ENCODE peak calls at places on chromosomes 13 and 19, in five cellular contexts. O is neuronal stem cell, A is mammary epithelial cell, Z is astrocyte, U is fibroblast of lung. T is an unnamed sample.

GRCh38 chr13:74135306-74136088 is 1.3 kb upstream of the KLF12 start:
- DNase-seq in A (peak; percentile 84), Z (peak; percentile 67), O (peak; percentile 78), U (peak; percentile 77), T (peak; percentile 93)

GRCh38 chr19:54121259-54121658 is 5.7 kb downstream of the PRPF31 start:
- DNase-seq in U (no peak), Z (no peak), A (no peak), O (no peak), T (no peak)

GRCh38 chr13:74920945-74921725 is 560.8 kb downstream of the TBC1D4 start:
- DNase-seq in A (peak; percentile 17), U (peak; percentile 15), O (no peak), Z (peak; percentile 3), T (no peak)

GRCh38 chr19:50693064-50693975 is 26.3 kb downstream of the SHANK1 start:
- DNase-seq in U (no peak), A (no peak), Z (no peak), O (no peak), T (peak; percentile 39)

GRCh38 chr19:28710278-28710677 is 502.7 kb downstream of the UQCRFS1 start:
- DNase-seq in Z (peak; percentile 51), O (peak; percentile 59), U (peak; percentile 62), A (peak; percentile 52), T (peak; percentile 73)

GRCh38 chr19:45766919-45767346 is 2.1 kb downstream of the SIX5 start:
- DNase-seq in O (no peak), Z (no peak), A (no peak), U (peak; percentile 26), T (peak; percentile 56)

GRCh38 chr19:45640849-45641273 is 1.7 kb upstream of the EML2 start:
- DNase-seq in O (no peak), Z (no peak), A (peak; percentile 85), U (no peak), T (peak; percentile 58)

GRCh38 chr13:37360556-37360955 is 238.0 kb downstream of the POSTN start:
- DNase-seq in A (no peak), Z (peak; percentile 35), O (no peak), U (peak; percentile 48), T (no peak)

GRCh38 chr13:43085545-43085944 is 62.2 kb downstream of the DNAJC15 start:
- DNase-seq in Z (peak; percentile 14), O (no peak), U (peak; percentile 26), A (peak; percentile 12), T (no peak)

GRCh38 chr13:88000239-88000638 is 329.1 kb downstream of the SLITRK5 start:
- DNase-seq in A (no peak), U (peak; percentile 18), Z (peak; percentile 6), O (no peak), T (no peak)

GRCh38 chr19:55406869-55407624 is 541 bp downstream of the UBE2S start:
- DNase-seq in Z (no peak), O (no peak), U (no peak), A (no peak), T (peak; percentile 42)

GRCh38 chr19:45887311-45887710 is 1.4 kb upstream of the IRF2BP1 start:
- DNase-seq in U (peak; percentile 23), A (no peak), Z (no peak), O (no peak), T (no peak)

GRCh38 chr19:47094557-47095517 is 18.7 kb downstream of the ZC3H4 start:
- DNase-seq in Z (peak; percentile 42), U (peak; percentile 45), A (no peak), O (no peak), T (no peak)
- H3K9ac ChIP-seq in Z (peak overlapping the region; percentile 72), U (no peak overlapping the region), A (no peak overlapping the region), O (peak overlapping the region; percentile 63), T (peak overlapping the region; percentile 37)

DNA sequence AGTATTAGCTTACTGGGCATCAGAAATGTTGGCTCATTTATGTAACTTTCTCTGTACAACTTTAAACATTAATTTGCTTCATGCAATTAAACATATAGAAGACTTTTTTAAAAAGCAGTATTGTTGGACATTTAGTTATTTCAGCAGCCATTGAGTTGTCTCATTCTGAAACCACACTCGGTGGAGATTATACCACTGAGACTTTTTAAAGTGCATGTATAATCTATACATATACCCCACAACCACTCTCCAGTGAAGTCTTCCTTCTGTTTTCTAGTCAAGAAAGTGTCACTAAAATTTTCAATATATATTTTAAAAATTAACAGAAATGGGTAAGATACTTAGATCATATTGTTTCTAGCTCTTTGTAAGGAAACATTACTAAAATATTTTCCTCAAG is 15.5 kb downstream of the SETDB2 start:
- DNase-seq in O (no peak), Z (no peak), A (no peak), U (no peak), T (no peak)
- H3K4me2 ChIP-seq in O (no peak overlapping the region), Z (no peak overlapping the region), A (no peak overlapping the region), U (no peak overlapping the region), T (no peak overlapping the region)

GRCh38 chr13:21076265-21076653 is 14.9 kb upstream of the LATS2 start:
- DNase-seq in A (no peak), O (no peak), U (no peak), Z (no peak), T (no peak)

GRCh38 chr13:21077360-21078353 is 16.3 kb upstream of the LATS2 start:
- DNase-seq in Z (no peak), O (no peak), A (no peak), U (no peak), T (no peak)

GRCh38 chr13:21078501-21078900 is 17.1 kb upstream of the LATS2 start:
- DNase-seq in A (no peak), O (no peak), U (no peak), Z (no peak), T (no peak)

GRCh38 chr13:21074601-21075302 is 13.4 kb upstream of the LATS2 start:
- DNase-seq in U (no peak), O (no peak), Z (no peak), A (no peak), T (no peak)

DNA sequence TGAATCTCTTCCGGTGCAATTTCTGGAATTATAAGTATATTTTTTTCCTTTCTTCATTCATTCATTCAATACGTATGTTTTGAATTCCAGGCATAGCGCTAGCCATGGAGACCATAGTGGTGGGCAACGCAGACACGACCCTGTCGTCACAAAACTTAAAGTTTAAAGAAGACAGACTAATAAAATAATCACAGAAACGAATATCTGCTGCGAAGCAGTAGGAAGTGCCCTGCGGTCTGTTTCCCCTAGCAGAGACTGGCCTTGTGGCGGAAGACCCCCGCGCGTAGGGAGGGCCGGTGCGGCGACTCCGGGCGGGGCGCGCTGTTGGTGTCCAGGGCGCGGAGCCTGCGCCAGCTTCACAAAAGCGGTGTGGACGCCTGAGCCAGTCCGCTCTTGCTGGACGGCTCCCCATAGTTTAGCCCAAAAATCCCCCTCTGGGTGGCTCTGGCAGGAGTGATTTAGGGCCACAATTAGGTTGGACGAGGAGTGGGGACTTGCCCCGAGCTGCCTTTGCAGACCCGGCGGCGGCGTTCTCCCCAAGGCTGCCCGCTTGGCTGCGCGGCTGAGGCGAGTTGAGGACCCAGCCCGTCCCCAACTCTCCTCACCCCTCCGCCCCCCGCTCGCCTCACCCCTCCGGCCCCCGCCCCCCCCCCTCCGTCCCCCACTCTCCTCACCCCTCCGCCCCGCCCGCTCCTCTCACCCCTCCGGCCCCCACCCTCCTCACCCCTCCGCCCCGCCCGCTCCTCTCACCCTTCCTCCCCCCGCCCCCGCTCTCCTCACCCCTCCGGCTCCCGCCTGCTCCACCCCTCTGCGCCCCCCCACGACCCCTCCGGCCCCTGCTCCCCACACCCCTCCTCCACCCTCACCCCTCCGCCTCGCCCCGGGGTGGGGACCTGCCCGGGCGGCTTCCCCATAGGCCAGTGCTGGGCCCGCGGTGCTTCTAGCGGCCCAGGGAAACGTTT is 14.2 kb upstream of the LATS2 start:
- DNase-seq in A (no peak), Z (no peak), U (peak; percentile 42), O (no peak), T (peak; percentile 64)
- H3K9ac ChIP-seq in A (no peak overlapping the region), Z (peak overlapping the region; percentile 73), U (peak overlapping the region; percentile 57), O (peak overlapping the region; percentile 65), T (no peak overlapping the region)

DNA sequence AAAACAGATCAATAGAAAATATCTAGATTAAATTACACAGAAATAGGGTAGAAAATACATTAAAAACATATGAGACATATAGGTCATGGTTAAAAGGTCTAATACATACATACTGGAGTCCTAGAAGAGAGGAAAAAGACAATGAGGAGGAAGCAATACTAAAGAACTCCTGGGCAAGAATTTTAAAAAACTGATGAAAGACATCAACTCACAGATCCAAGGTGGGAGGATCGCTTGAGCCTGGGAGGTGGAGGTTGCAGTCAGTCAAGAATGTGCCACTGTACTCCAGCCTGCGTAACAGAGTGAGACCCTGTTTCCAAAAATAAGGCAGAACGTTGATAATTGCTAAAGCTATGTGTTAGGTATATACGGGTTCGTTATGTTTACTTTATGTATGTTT is 5.4 kb upstream of the KASH5 start:
- DNase-seq in A (no peak), U (no peak), O (no peak), Z (no peak), T (no peak)
- H3K4me2 ChIP-seq in A (no peak overlapping the region), U (no peak overlapping the region), O (no peak overlapping the region), Z (no peak overlapping the region), T (no peak overlapping the region)

DNA sequence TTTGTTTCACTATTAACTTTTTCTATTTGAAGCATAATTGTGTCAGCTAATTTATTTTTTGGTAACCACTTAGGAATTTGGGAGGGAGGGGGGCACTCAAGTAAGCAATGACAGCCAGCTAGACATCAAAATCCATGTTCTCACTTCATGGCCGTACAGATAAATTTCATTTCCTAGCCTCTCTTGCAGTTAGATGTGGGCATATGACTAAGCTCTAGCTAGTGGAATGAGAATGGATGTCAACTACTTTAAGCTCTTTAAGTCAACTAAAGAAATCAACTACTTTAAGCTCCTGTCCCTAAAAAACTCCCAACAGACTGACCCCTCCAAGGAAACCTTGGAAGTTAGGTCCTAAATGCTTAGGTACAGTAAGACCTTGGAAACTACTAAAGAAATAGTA is 92.0 kb downstream of the KCNRG start:
- DNase-seq in Z (no peak), A (no peak), O (no peak), U (peak; percentile 45), T (no peak)
- H3K9ac ChIP-seq in Z (no peak overlapping the region), A (no peak overlapping the region), O (no peak overlapping the region), U (no peak overlapping the region), T (no peak overlapping the region)

DNA sequence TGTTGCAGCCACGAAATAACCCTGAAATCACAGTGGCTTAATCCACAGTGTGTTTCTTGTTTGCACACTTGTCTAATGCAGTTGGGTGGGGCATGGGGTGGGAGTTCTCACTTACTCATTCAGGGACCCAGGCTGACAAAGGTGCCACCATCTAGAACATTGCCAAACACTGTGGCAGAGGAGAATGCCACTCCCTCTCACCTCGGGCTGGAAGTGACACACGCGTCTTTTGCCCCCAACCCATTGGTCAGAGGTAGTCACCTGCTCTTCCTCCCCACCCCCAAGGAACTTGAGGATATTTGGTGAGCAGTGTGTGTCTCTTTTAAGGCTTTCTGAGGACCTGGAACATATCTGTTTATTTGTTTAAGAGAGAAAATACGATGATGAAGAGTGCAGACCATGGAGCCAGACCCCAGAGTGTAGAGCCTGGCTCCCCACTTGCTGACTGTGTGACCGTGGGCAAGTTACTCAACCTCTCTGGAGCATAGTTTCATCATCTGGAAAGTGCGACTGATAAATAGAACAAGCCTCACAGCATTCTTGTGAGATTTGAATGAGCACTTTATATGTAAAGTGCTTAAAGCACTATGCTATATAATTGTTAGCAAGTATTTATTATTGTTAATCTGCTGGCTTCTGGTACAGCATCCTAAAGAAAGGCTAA is 17.4 kb downstream of the GPR183 start:
- DNase-seq in U (no peak), Z (no peak), O (no peak), A (no peak), T (no peak)
- H3K4me2 ChIP-seq in U (no peak overlapping the region), Z (no peak overlapping the region), O (no peak overlapping the region), A (no peak overlapping the region), T (no peak overlapping the region)

GRCh38 chr13:30739646-30740642 is 4.6 kb downstream of the ALOX5AP start:
- DNase-seq in A (peak; percentile 92), U (peak; percentile 99), O (no peak), Z (peak; percentile 99), T (peak; percentile 35)
- H3K9ac ChIP-seq in A (peak overlapping the region; percentile 2), U (no peak overlapping the region), O (no peak overlapping the region), Z (peak overlapping the region; percentile 55), T (no peak overlapping the region)